ENCODE peak calls at places on chromosomes 5 and 9, in nine cellular contexts. X is lower lobe of right lung, N is tibial artery, I is uterus, E is K562, P is left ventricle myocardium inferior, W is Peyer's patch, K is stomach, G is sigmoid colon. M is an unnamed sample.

GRCh38 chr9:110260911-110261310 is 4.6 kb upstream of the TXN start:
- DNase-seq in K (no peak), W (no peak), E (no peak), I (no peak), G (no peak), X (no peak), P (no peak), N (no peak), M (no peak)

GRCh38 chr9:71760901-71761300 is 7.4 kb downstream of the CEMIP2 start:
- DNase-seq in I (no peak), X (no peak), N (no peak), K (no peak), E (no peak), W (no peak), G (no peak), P (no peak), M (no peak)

GRCh38 chr5:1733369-1733768 is 66.3 kb downstream of the MRPL36 start:
- DNase-seq in W (no peak), N (no peak), K (no peak), X (no peak), P (no peak), E (no peak), I (no peak), G (no peak), M (no peak)

GRCh38 chr9:129145841-129146292 is 32.2 kb downstream of the IER5L start:
- DNase-seq in X (no peak), E (no peak), W (no peak), I (peak; percentile 87), K (no peak), N (no peak), P (peak; percentile 61), G (peak; percentile 88), M (peak; percentile 53)

GRCh38 chr5:91727452-91727851 is 344.3 kb upstream of the ARRDC3 start:
- DNase-seq in K (no peak), P (no peak), E (no peak), W (no peak), I (no peak), N (no peak), X (no peak), G (no peak), M (no peak)

GRCh38 chr9:18390393-18390792 is 83.6 kb upstream of the ADAMTSL1 start:
- DNase-seq in I (no peak), E (no peak), N (no peak), K (no peak), P (no peak), X (no peak), G (no peak), W (no peak), M (no peak)

GRCh38 chr5:38467353-38468040 is 88.9 kb downstream of the LIFR start:
- DNase-seq in W (no peak), X (no peak), K (peak; percentile 38), I (peak; percentile 81), E (no peak), G (peak; percentile 84), N (peak; percentile 76), P (peak; percentile 55), M (peak; percentile 77)

GRCh38 chr9:100072805-100073204 is 26.0 kb downstream of the ERP44 start:
- DNase-seq in K (no peak), E (no peak), W (no peak), I (no peak), P (no peak), N (no peak), G (no peak), X (no peak), M (no peak)

GRCh38 chr9:2494571-2494970 is 127.0 kb upstream of the VLDLR start:
- DNase-seq in X (no peak), N (no peak), W (no peak), I (no peak), P (no peak), K (no peak), E (no peak), G (no peak), M (no peak)

GRCh38 chr5:15966066-15966640 is 213.4 kb downstream of the MARCHF11 start:
- DNase-seq in N (no peak), I (no peak), E (no peak), W (no peak), X (no peak), P (no peak), K (no peak), G (no peak), M (no peak)

GRCh38 chr5:147234825-147235635 is at the start of gene STK32A:
- DNase-seq in P (peak; percentile 34), N (peak; percentile 43), W (no peak), G (peak; percentile 84), I (peak; percentile 60), E (no peak), K (peak; percentile 75), X (peak; percentile 84), M (peak; percentile 43)

GRCh38 chr5:133698259-133698554 is 85.9 kb upstream of the FSTL4 start:
- DNase-seq in W (no peak), X (no peak), E (no peak), I (no peak), P (no peak), K (no peak), G (no peak), N (no peak), M (no peak)

GRCh38 chr9:123111977-123112869 is 78.8 kb downstream of the GPR21 start:
- DNase-seq in G (no peak), X (no peak), K (peak; percentile 53), E (no peak), N (no peak), I (no peak), P (peak; percentile 27), W (no peak), M (no peak)

GRCh38 chr5:173010547-173011464 is 27.2 kb downstream of the ATP6V0E1 start:
- DNase-seq in I (no peak), P (peak; percentile 64), N (peak; percentile 63), W (no peak), X (peak; percentile 78), G (peak; percentile 76), E (no peak), K (peak; percentile 62), M (peak; percentile 70)

GRCh38 chr9:113675475-113675941 is 200.6 kb upstream of the ZNF618 start:
- DNase-seq in W (no peak), E (no peak), N (peak; percentile 81), K (peak; percentile 28), P (peak; percentile 67), I (peak; percentile 78), G (peak; percentile 85), X (no peak), M (peak; percentile 87)

GRCh38 chr9:78866228-78867132 is 569.6 kb downstream of the PSAT1 start:
- DNase-seq in K (no peak), N (no peak), X (no peak), G (no peak), P (no peak), W (no peak), I (no peak), E (no peak), M (no peak)

GRCh38 chr9:75880556-75880955 is 9.9 kb upstream of the PCSK5 start:
- DNase-seq in K (no peak), X (no peak), W (no peak), E (no peak), P (no peak), I (no peak), N (no peak), G (no peak), M (no peak)

GRCh38 chr5:179312557-179313235 is 32.6 kb downstream of the ADAMTS2 start:
- DNase-seq in W (no peak), K (no peak), E (no peak), N (no peak), G (no peak), X (no peak), P (no peak), I (peak; percentile 16), M (peak; percentile 7)

GRCh38 chr9:94923333-94924089 is 197.0 kb downstream of the AOPEP start:
- DNase-seq in I (no peak), G (no peak), K (no peak), X (no peak), N (no peak), P (no peak), E (no peak), W (no peak), M (no peak)

DNA sequence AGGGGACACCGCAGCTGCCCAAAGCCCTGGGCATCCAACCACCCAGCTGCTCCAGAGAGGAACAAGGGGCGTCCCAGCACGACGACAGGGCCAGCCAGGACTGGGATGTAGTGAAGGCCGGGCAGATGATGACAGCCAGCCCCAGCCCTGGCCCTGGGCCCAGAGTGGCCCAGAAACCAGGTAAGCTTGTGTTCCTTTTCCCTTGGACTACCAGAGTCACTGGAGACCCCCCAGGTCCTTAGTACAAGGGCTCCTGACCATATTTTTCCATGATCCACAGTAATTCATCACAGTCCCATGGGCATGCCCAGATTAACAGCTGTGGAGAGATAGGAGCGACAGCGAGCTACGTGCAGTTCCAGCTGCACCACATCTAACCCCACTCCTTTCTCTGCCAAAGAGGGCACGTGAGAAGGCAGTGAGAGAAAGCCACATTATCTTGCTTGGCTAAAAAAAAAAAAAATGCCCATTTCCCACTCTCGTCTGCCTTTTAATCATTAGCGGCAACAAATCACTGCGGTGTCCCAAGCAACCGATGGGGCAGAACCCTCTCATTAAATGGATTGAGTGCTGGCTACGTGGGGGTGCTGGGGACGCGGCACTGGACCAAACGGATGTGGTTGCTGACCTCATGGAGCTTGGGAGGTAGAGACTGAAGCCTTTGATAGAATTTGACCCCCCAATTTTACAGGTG is 21.7 kb upstream of the SYNPO start:
- DNase-seq in G (no peak), P (peak; percentile 48), I (no peak), K (no peak), X (no peak), N (peak; percentile 45), W (no peak), E (no peak), M (no peak)
- H3K4me1 ChIP-seq in G (no peaks in the 10 kb centered on the region), P (peaks cover 100% of the 10 kb centered on the region), I (peaks cover 44% of the 10 kb centered on the region), K (peaks cover 59% of the 10 kb centered on the region), X (peaks cover 88% of the 10 kb centered on the region), N (no peaks in the 10 kb centered on the region), W (peaks cover 53% of the 10 kb centered on the region), E (no peaks in the 10 kb centered on the region), M (peaks cover 59% of the 10 kb centered on the region)

GRCh38 chr5:159061834-159062530 is 37.7 kb downstream of the EBF1 start:
- DNase-seq in W (no peak), E (no peak), I (no peak), N (no peak), K (no peak), X (no peak), P (no peak), G (no peak), M (no peak)
- H3K27me3 ChIP-seq in W (no peaks in the 10 kb centered on the region), E (peaks cover 5% of the 10 kb centered on the region), I (no peaks in the 10 kb centered on the region), N (no peaks in the 10 kb centered on the region), K (peaks cover 46% of the 10 kb centered on the region), X (no peaks in the 10 kb centered on the region), P (no peaks in the 10 kb centered on the region), G (no peaks in the 10 kb centered on the region), M (no peaks in the 10 kb centered on the region)

GRCh38 chr9:97986466-97986865 is 3.3 kb downstream of the ANP32B start:
- DNase-seq in N (no peak), I (no peak), P (no peak), W (no peak), X (no peak), E (no peak), K (no peak), G (no peak), M (no peak)
- TF ChIP-seq CTCF in N (no peak), I (no peak), P (no peak), W (no peak), X (no peak), E (no peak), K (no peak), G (no peak), M (no peak)

DNA sequence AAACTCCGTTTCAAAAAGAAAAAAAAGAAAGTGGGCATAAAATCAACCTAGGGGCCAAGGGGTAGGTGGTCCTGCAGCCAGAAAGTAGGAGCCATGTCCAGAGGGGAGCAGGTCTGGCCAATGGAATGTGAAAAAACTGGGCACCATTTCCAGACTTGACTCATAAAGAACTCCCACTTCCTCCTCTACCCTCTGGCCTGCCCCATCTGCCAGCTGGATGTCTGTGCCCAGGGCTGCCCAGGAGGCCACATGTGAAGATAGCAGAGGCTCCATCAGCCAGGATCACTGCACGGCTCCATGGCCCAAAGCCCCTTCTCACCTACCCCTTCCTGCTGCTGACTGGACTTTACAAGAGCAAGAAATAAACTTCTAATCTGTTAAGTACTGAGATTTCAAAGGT is 42.1 kb upstream of the EEIG1 start:
- DNase-seq in X (no peak), I (no peak), W (no peak), E (no peak), P (no peak), K (no peak), G (no peak), N (no peak), M (no peak)
- H3K4me1 ChIP-seq in X (no peaks in the 10 kb centered on the region), I (no peaks in the 10 kb centered on the region), W (no peaks in the 10 kb centered on the region), E (peaks cover 2% of the 10 kb centered on the region), P (no peaks in the 10 kb centered on the region), K (no peaks in the 10 kb centered on the region), G (no peaks in the 10 kb centered on the region), N (no peaks in the 10 kb centered on the region), M (no peaks in the 10 kb centered on the region)

M was measured in psoas muscle.